ENCODE peak calls at places on chromosomes 7 and 10, in four cellular contexts. L is spleen, U is gastrocnemius medialis, H is stomach. T is an unnamed sample. For H3K4me1, the result is how much of the 10 kb centered on the place peaks cover.

GRCh38 chr7:150405584-150406310 is 26.6 kb downstream of the ZNF775 start:
- DNase-seq in H (no peak), L (peak), U (no peak), T (peak)

GRCh38 chr7:124031919-124032318 is 948 bp downstream of the TMEM229A start:
- DNase-seq in H (no peak), L (no peak), U (no peak), T (peak)

GRCh38 chr10:61634711-61635110 is 28.0 kb upstream of the CABCOCO1 start:
- DNase-seq in H (no peak), L (no peak), U (no peak), T (no peak)

GRCh38 chr7:134480730-134481129 is 21.8 kb upstream of the AKR1B1 start:
- DNase-seq in H (no peak), U (no peak), L (no peak), T (no peak)

GRCh38 chr10:14838582-14839304 is 637 bp downstream of the HSPA14 start:
- DNase-seq in U (no peak), L (no peak), H (peak), T (peak)

GRCh38 chr7:144728556-144728955 is 107.3 kb downstream of the TPK1 start:
- DNase-seq in H (no peak), L (no peak), U (no peak), T (no peak)

GRCh38 chr10:88901206-88901605 is 21.2 kb downstream of the STAMBPL1 start:
- DNase-seq in L (no peak), H (no peak), U (no peak), T (no peak)

GRCh38 chr10:24826022-24826421 is 102.3 kb upstream of the ARHGAP21 start:
- DNase-seq in U (no peak), L (no peak), H (no peak), T (no peak)

GRCh38 chr10:29733323-29733722 is 98.6 kb upstream of the SVIL start:
- DNase-seq in U (no peak), H (no peak), L (no peak), T (no peak)

GRCh38 chr7:69690329-69690728 is 92.1 kb downstream of the AUTS2 start:
- DNase-seq in H (no peak), L (no peak), U (no peak), T (no peak)

GRCh38 chr7:18225067-18225466 is 197.4 kb upstream of the PRPS1L1 start:
- DNase-seq in L (no peak), H (no peak), U (no peak), T (no peak)

GRCh38 chr10:70357447-70358035 is 24.9 kb downstream of the LRRC20 start:
- DNase-seq in U (no peak), L (peak), H (no peak), T (no peak)

GRCh38 chr7:39360766-39361165 is 205.4 kb upstream of the YAE1 start:
- DNase-seq in L (no peak), U (no peak), H (no peak), T (no peak)

GRCh38 chr7:158125721-158126120 is 461.9 kb downstream of the PTPRN2 start:
- DNase-seq in H (no peak), U (no peak), L (peak), T (no peak)

DNA sequence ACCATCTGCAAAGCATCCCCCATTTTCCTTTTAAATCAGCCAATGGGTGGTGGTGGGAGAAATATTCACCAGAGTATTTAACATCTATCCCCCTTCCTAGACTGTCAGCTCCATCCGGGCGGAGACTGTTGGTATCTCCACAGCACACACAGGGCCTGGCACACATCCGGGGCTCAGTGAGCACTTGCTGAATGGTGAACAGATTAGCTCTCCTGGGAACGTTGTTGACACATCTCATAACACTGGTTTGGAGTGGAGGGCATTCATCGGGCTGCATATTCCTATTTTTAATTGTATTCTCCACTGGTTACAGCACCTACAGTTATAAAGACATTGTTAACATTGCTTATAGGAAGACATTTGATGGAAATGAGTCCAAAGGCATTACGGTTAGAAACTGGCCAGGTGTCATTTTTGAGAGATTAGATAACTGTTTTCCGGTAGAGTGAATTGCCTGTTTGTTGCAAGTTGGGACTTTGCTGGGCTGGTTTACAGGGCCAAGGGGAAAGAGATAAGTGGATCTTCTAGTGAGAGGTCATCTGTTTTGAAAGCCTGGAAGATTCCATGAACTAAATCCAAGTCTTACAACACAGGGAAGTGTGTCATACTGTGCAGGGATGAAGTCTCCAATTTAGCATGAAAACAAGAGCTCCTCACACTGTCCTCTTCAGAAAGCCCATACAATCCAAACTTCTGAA is 101.8 kb downstream of the EGFR start:
- DNase-seq in U (no peak), L (no peak), H (no peak), T (no peak)
- TF ChIP-seq POLR2A in U (no peak), L (no peak), H (no peak), T (no peak)

GRCh38 chr7:27960415-27960814 is 220.2 kb downstream of the JAZF1 start:
- DNase-seq in U (no peak), L (no peak), H (no peak), T (no peak)

GRCh38 chr7:27962250-27962649 is 218.3 kb downstream of the JAZF1 start:
- DNase-seq in H (no peak), U (no peak), L (no peak), T (no peak)

GRCh38 chr7:27958933-27959548 is 219.1 kb downstream of the TAX1BP1 start:
- DNase-seq in U (no peak), L (no peak), H (no peak), T (no peak)

GRCh38 chr7:27964840-27965239 is 215.8 kb downstream of the JAZF1 start:
- DNase-seq in L (no peak), H (no peak), U (no peak), T (no peak)

GRCh38 chr7:27961255-27961654 is 219.3 kb downstream of the JAZF1 start:
- DNase-seq in U (no peak), L (no peak), H (no peak), T (no peak)
- H3K4me1 ChIP-seq in U (under half), L (under half), H (under half), T (under half)

DNA sequence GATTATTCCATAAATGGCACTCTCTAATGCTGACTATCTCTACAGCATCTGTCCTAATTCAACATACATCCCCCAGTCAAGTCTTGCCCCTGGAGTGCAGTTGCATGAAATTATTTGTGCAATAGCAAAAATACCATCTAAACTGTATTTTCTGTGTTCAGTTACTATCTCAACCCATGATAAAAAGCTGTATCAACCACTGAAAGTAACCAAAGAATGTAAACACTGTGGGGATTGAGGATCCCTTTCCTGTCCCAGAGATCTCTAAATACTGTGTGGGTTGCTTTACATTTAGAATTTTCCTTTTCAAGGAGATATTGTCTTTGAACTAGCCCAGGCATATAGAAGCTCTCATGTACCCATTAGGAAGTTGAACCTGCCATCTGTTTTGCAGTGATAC is 23.9 kb upstream of the DGKI start:
- DNase-seq in L (no peak), H (no peak), U (no peak), T (no peak)
- TF ChIP-seq POLR2A in L (no peak), H (no peak), U (no peak), T (no peak)

DNA sequence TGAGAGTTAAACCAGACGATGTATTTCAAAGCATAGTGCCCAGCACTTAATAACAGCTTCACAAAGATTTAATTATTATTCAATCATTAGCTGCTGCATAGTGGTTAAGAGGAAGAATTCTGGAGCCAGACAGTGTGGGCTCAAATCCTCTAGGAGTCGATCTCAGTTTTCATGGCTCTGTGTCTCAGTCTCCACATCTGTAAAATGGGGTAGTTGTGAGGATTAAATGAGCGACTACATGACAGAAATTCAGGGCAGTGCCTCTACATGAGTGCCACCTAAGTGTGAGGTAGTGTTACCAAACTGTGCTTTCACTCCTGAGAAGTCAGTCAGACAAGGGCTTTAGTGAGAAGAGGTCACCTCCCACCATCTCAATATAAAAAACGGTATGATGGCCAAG is 81.7 kb upstream of the FGFR2 start:
- DNase-seq in U (no peak), L (no peak), H (no peak), T (no peak)
- H3K4me1 ChIP-seq in U (under half), L (under half), H (under half), T (under half)

DNA sequence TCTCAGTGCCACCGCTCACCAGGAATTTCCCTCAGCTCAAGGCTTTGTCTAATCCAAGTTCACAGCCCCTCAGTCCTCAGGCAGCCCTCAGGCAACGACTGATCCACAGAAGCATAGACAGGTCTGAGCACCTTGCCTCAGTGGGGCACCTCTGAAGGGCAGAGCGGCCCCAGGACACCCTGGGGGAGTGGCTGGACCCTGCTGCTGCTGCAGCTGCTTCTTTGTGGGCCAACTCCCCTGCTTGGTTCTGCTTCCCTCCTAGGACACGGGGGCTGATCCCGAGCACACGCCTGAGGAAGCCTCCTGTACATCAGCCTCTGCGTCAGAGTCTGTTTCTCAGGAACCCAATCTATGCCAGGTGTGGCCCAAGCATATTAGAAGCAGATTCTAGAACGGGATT is 16.2 kb downstream of the CUZD1 start:
- DNase-seq in L (no peak), U (no peak), H (no peak), T (no peak)
- TF ChIP-seq POLR2A in L (no peak), U (no peak), H (no peak), T (no peak)

GRCh38 chr10:133349577-133350011 is 2.4 kb downstream of the PRAP1 start:
- DNase-seq in U (no peak), L (no peak), H (no peak), T (no peak)
- H3K4me1 ChIP-seq in U (under half), L (under half), H (under half), T (under half)

GRCh38 chr10:112374724-112375541 is 1.0 kb downstream of the ACSL5 start:
- DNase-seq in U (no peak), L (peak), H (no peak), T (no peak)

GRCh38 chr10:112373912-112374338 is at the start of gene ACSL5:
- DNase-seq in H (no peak), U (no peak), L (no peak), T (no peak)

GRCh38 chr10:112379635-112380296 is 5.8 kb downstream of the ACSL5 start:
- DNase-seq in L (no peak), H (no peak), U (no peak), T (no peak)

GRCh38 chr10:112376578-112376855 is 2.6 kb downstream of the ACSL5 start:
- DNase-seq in U (no peak), H (no peak), L (no peak), T (no peak)

GRCh38 chr10:112375721-112376577 is 2.0 kb downstream of the ACSL5 start:
- DNase-seq in L (peak), U (no peak), H (peak), T (peak)
- TF ChIP-seq POLR2A in L (no peak), U (no peak), H (no peak), T (no peak)

GRCh38 chr7:107994366-107994765 is 8.6 kb downstream of the LAMB1 start:
- DNase-seq in U (no peak), L (no peak), H (no peak), T (no peak)
- H3K4me1 ChIP-seq in U (under half), L (under half), H (half or more), T (under half)